ENCODE peak calls at places on chromosomes 4 and X, in seven cellular contexts. T is IMR-90, U is aorta, N is heart left ventricle, S is mesendoderm, R is ovary, M is thoracic aorta. X is an unnamed sample. For H3K36me3, the result is how much of the 10 kb centered on the place peaks cover.

GRCh38 chr4:75844151-75844662 is 58.0 kb downstream of the PPEF2 start:
- DNase-seq in R (no peak), S (no peak), U (no peak), T (peak), M (no peak), N (no peak), X (peak)

GRCh38 chr4:24195976-24196736 is 306.3 kb upstream of the PPARGC1A start:
- DNase-seq in N (peak), M (no peak), S (peak), U (no peak), T (peak), R (no peak), X (peak)

GRCh38 chrX:71532078-71532752 is 689 bp upstream of the OGT start:
- DNase-seq in R (no peak), S (no peak), N (no peak), M (no peak), T (peak), U (no peak), X (no peak)

GRCh38 chr4:42519803-42520417 is 122.6 kb downstream of the SHISA3 start:
- DNase-seq in S (peak), R (peak), U (no peak), M (no peak), N (peak), T (peak), X (peak)

GRCh38 chr4:6126971-6127745 is 73.2 kb downstream of the JAKMIP1 start:
- DNase-seq in T (no peak), N (no peak), U (no peak), S (no peak), R (no peak), M (no peak), X (no peak)

GRCh38 chrX:155334486-155335316 is at the start of gene CLIC2:
- DNase-seq in U (no peak), S (no peak), N (peak), T (peak), M (no peak), R (peak), X (peak)

GRCh38 chr4:108571027-108571569 is 49.3 kb upstream of the RPL34 start:
- DNase-seq in S (no peak), U (no peak), N (no peak), R (no peak), T (peak), M (no peak), X (no peak)

GRCh38 chrX:13387656-13388421 is 68.0 kb upstream of the ATXN3L start:
- DNase-seq in M (no peak), S (no peak), R (no peak), T (peak), U (no peak), N (no peak), X (no peak)

GRCh38 chr4:829761-830655 is 4.1 kb upstream of the CPLX1 start:
- DNase-seq in M (no peak), R (no peak), N (no peak), U (peak), T (no peak), S (peak), X (no peak)

GRCh38 chrX:22577181-22577580 is 304.5 kb downstream of the CBLL2 start:
- DNase-seq in R (no peak), S (no peak), U (no peak), M (no peak), T (peak), N (no peak), X (no peak)

GRCh38 chrX:10828640-10829039 is 208.3 kb upstream of the MID1 start:
- DNase-seq in N (no peak), R (no peak), U (no peak), T (no peak), M (no peak), S (no peak), X (no peak)

GRCh38 chr4:98919996-98920395 is 8.9 kb downstream of the EIF4E start:
- DNase-seq in U (no peak), N (no peak), R (no peak), T (peak), S (no peak), M (no peak), X (no peak)
- H3K36me3 ChIP-seq in U (under half), N (under half), R (under half), T (under half), S (under half), M (under half), X (under half)

DNA sequence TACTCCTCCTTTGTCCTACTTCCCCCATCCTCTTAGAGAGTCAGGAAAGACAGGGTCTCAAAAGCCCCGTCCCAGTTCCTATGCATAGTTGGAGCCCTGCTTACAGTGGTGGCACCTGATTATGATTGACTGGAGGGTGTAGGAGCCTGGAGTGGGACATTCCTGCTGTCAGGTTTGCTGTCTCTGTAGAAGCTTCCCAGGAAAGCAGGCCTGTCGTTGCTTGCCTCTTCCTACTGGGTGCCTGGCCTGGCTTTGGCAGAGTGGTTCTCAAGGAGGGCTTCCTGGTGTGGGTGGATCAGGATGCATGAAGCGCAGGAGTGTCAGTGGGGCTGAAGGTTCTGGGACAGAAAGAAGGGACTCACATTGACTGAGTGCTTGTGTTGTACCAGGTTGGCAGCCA is 4.8 kb downstream of the MAGED2 start:
- DNase-seq in U (no peak), T (no peak), N (no peak), S (no peak), R (no peak), M (no peak), X (no peak)
- H3K36me3 ChIP-seq in U (under half), T (half or more), N (under half), S (under half), R (under half), M (under half), X (under half)

GRCh38 chr4:3209551-3210325 is 39.2 kb upstream of the MSANTD1 start:
- DNase-seq in R (no peak), M (no peak), U (peak), N (no peak), T (no peak), S (no peak), X (no peak)
- H3K36me3 ChIP-seq in R (under half), M (half or more), U (under half), N (under half), T (under half), S (under half), X (half or more)

GRCh38 chr4:118760493-118760892 is 75.3 kb downstream of the METTL14 start:
- DNase-seq in M (no peak), S (no peak), T (no peak), N (no peak), U (no peak), R (no peak), X (no peak)

GRCh38 chr4:118758293-118758692 is 73.1 kb downstream of the METTL14 start:
- DNase-seq in S (no peak), M (no peak), N (no peak), U (no peak), T (peak), R (no peak), X (no peak)

GRCh38 chr4:118760092-118760491 is 74.9 kb downstream of the METTL14 start:
- DNase-seq in R (no peak), U (no peak), N (no peak), S (no peak), T (no peak), M (no peak), X (no peak)

GRCh38 chr4:118757761-118758213 is 72.6 kb downstream of the METTL14 start:
- DNase-seq in N (no peak), U (no peak), T (peak), S (no peak), R (no peak), M (no peak), X (no peak)

DNA sequence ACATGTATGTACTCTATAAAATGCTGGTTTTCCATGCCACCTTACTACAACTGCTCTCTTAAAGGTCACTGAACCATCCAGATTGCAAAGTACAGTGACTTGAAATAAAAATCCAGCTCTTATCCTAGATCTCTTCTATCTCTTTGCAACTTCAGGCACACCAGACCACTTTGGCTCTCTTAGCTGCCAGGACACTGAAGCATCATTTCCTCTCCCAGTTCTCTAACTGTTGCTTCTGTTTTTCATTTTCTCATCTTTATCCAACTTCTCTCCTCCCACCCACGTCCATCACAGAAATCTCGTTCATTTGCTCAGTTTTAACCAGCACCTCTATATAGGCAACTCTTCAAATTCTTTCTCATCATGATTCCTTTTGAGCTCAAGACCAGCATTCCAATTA is 74.3 kb downstream of the METTL14 start:
- DNase-seq in N (no peak), U (no peak), M (no peak), R (no peak), T (no peak), S (no peak), X (no peak)
- H3K36me3 ChIP-seq in N (under half), U (under half), M (under half), R (under half), T (under half), S (under half), X (under half)

GRCh38 chr4:25233737-25234389 is at the start of gene PI4K2B:
- DNase-seq in N (peak), U (peak), M (peak), R (peak), S (peak), T (peak), X (peak)
- H3K36me3 ChIP-seq in N (under half), U (under half), M (under half), R (under half), S (under half), T (under half), X (under half)

DNA sequence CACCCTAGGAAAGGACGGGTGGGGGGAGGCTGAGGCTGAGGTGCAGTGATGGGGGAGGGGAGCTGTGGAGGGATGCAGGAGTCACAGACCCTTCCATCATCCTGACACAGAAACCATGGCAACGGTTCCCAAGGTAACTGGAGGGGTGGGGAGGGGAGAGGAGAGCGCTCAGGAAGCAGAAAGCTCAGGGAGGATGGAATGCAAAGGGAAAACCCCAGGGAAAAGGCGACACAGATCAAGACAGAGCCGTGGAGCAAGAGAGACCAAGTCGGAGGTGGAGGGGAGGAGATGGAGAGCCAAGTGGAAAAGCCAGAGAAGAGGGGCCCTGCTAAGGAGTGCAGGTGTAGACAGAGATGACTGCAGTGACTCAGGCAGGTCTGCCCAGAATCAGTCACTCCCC is 14.5 kb downstream of the L1CAM start:
- DNase-seq in T (no peak), R (no peak), S (peak), N (no peak), M (no peak), U (no peak), X (no peak)
- H3K36me3 ChIP-seq in T (under half), R (under half), S (under half), N (under half), M (under half), U (under half), X (under half)